ENCODE peak calls at places on chromosomes 6 and 20, in six cellular contexts. N is psoas muscle, U is IMR-90, S is transverse colon, Y is GM23338, L is breast epithelium. J is an unnamed sample.

GRCh38 chr6:7865811-7866210 is 44.8 kb downstream of the TXNDC5 start:
- DNase-seq in N (no peak), U (no peak), S (no peak), Y (no peak), L (no peak), J (no peak)

GRCh38 chr6:149440735-149441662 is 40.9 kb downstream of the SUMO4 start:
- DNase-seq in N (no peak), U (peak; percentile 50), S (no peak), Y (no peak), L (no peak), J (no peak)

GRCh38 chr6:130680118-130680517 is 147.1 kb upstream of the SMLR1 start:
- DNase-seq in N (no peak), U (peak; percentile 19), S (no peak), Y (no peak), L (no peak), J (no peak)

GRCh38 chr20:41392871-41393704 is 26.5 kb upstream of the EMILIN3 start:
- DNase-seq in N (peak; percentile 77), U (no peak), S (no peak), Y (no peak), L (no peak), J (no peak)

GRCh38 chr20:31542201-31542842 is 28.1 kb downstream of the HM13 start:
- DNase-seq in N (no peak), U (no peak), S (no peak), Y (no peak), L (no peak), J (no peak)

GRCh38 chr6:46816626-46817025 is 23.4 kb downstream of the MEP1A start:
- DNase-seq in N (no peak), U (no peak), S (no peak), Y (no peak), L (no peak), J (no peak)

GRCh38 chr20:23049201-23049932 is at the start of gene THBD:
- DNase-seq in N (peak; percentile 93), U (peak; percentile 12), S (peak; percentile 56), Y (peak; percentile 68), L (peak; percentile 77), J (peak; percentile 94)

GRCh38 chr6:167229586-167229985 is 61.5 kb upstream of the UNC93A start:
- DNase-seq in N (no peak), U (no peak), S (no peak), Y (no peak), L (no peak), J (no peak)

GRCh38 chr6:158023597-158023939 is 41.9 kb downstream of the SYNJ2 start:
- DNase-seq in N (no peak), U (no peak), S (no peak), Y (no peak), L (no peak), J (no peak)

GRCh38 chr20:9200196-9200595 is 131.3 kb downstream of the PLCB4 start:
- DNase-seq in N (no peak), U (no peak), S (no peak), Y (no peak), L (no peak), J (no peak)

GRCh38 chr20:2279245-2279779 is 16.5 kb upstream of the TGM3 start:
- DNase-seq in N (no peak), U (no peak), S (no peak), Y (no peak), L (no peak), J (no peak)

GRCh38 chr6:132218063-132218696 is 183.1 kb downstream of the MOXD1 start:
- DNase-seq in N (no peak), U (peak; percentile 68), S (no peak), Y (peak; percentile 25), L (no peak), J (no peak)

GRCh38 chr6:144500886-144501285 is 215.8 kb downstream of the UTRN start:
- DNase-seq in N (no peak), U (no peak), S (no peak), Y (no peak), L (no peak), J (no peak)

GRCh38 chr6:45045253-45045601 is 282.9 kb upstream of the RUNX2 start:
- DNase-seq in N (no peak), U (no peak), S (no peak), Y (no peak), L (no peak), J (no peak)

GRCh38 chr20:10476319-10476724 is 41.2 kb downstream of the SLX4IP start:
- DNase-seq in N (no peak), U (peak; percentile 51), S (no peak), Y (no peak), L (no peak), J (no peak)

GRCh38 chr6:106608080-106608668 is 21.1 kb downstream of the RTN4IP1 start:
- DNase-seq in N (no peak), U (peak; percentile 49), S (peak; percentile 12), Y (peak; percentile 89), L (no peak), J (no peak)

GRCh38 chr6:162907876-162908481 is 180.2 kb downstream of the PACRG start:
- DNase-seq in N (no peak), U (peak; percentile 45), S (no peak), Y (peak; percentile 66), L (no peak), J (no peak)

GRCh38 chr20:59633646-59634045 is 29.3 kb downstream of the PHACTR3 start:
- DNase-seq in N (no peak), U (no peak), S (no peak), Y (no peak), L (no peak), J (no peak)

GRCh38 chr6:128697392-128697689 is 176.9 kb upstream of the PTPRK start:
- DNase-seq in N (no peak), U (no peak), S (no peak), Y (no peak), L (no peak), J (no peak)

GRCh38 chr20:53126185-53126584 is 154.0 kb downstream of the TSHZ2 start:
- DNase-seq in N (no peak), U (no peak), S (no peak), Y (peak; percentile 44), L (no peak), J (no peak)

GRCh38 chr20:53124075-53124532 is 151.9 kb downstream of the TSHZ2 start:
- DNase-seq in N (peak; percentile 61), U (no peak), S (no peak), Y (no peak), L (no peak), J (no peak)

GRCh38 chr20:53124803-53125202 is 152.6 kb downstream of the TSHZ2 start:
- DNase-seq in N (no peak), U (no peak), S (no peak), Y (no peak), L (no peak), J (no peak)

GRCh38 chr20:53127027-53127426 is 154.9 kb downstream of the TSHZ2 start:
- DNase-seq in N (no peak), U (no peak), S (no peak), Y (no peak), L (no peak), J (no peak)

DNA sequence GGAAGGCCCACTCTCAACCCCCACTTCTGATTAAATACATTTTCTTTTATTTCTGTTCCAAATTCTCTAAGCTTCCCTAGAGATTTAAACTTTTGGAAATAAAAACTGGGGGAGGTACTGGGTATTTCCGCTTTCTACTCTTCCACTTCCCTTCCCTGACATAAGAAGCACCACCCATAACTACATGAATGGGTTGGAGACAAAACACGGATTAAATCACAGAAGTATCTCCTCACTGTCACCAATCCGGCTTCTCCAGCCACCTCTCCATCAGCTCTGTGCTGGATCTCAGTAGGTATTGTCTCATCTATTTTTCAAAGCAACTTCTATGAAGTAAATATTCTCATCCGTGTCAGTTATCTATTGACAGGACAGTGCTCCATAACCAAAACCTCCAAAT is 150.7 kb downstream of the TSHZ2 start:
- DNase-seq in N (no peak), U (no peak), S (no peak), Y (no peak), L (no peak), J (no peak)
- H3K27ac ChIP-seq in N (no peak overlapping the region), U (no peak overlapping the region), S (no peak overlapping the region), Y (no peak overlapping the region), L (peak overlapping the region; percentile 58), J (no peak overlapping the region)

DNA sequence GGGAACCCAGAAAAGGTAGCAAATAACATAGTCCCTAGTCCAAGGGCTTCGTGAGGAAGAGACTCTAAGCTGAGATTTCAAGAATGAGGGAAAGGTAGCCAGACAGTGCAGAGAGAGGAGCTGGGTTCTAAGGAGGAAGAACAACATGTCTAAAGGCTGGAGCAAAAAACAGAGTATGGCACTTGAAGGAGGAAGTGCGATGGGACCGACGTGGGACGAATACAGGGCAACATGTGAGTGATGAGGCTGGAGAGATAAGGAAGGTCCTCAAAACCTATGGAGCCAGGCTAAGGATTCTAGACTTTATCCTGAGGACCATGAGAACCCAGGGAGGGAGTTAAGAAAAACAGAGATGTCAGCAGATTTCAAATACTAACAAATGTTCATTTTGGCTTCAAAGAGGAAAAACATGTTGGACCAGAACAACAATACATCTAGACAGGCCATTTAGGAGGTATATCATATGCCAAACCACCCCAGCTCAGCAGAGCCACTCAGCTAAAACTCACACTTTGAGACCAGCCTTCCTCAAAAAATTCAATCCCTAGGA is 17.5 kb downstream of the ATXN1 start:
- DNase-seq in N (no peak), U (no peak), S (no peak), Y (no peak), L (no peak), J (no peak)
- H3K4me1 ChIP-seq in N (peaks cover 68% of the 10 kb centered on the region), U (peaks cover 27% of the 10 kb centered on the region), S (peaks cover 71% of the 10 kb centered on the region), Y (peaks cover 8% of the 10 kb centered on the region), L (no peaks in the 10 kb centered on the region), J (peaks cover 7% of the 10 kb centered on the region)

GRCh38 chr6:122792796-122793195 is 3.7 kb downstream of the SMPDL3A start:
- DNase-seq in N (no peak), U (peak; percentile 63), S (no peak), Y (no peak), L (no peak), J (no peak)
- H3K27ac ChIP-seq in N (peak overlapping the region; percentile 99), U (peak overlapping the region; percentile 78), S (peak overlapping the region; percentile 93), Y (no peak overlapping the region), L (no peak overlapping the region), J (no peak overlapping the region)

DNA sequence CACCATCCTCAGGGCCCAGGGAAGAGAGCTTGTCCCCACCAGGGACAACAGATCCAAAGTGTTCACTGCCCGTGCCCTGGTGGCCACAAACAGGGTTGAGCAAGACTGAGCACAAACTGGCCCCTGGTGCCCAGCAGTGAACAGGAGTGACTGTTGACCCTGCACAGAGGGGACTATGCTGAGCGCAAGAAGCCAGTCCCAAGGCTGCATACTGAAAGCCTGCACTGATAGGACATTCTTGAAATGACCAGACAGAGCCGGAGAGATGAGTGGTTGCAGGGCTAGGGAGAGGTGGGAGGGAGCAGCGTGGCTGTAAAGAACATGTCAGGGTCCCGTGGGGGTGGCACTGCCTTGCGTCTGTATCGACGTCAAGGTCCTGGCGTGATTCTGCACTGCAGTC is 2.9 kb upstream of the FNDC11 start:
- DNase-seq in N (no peak), U (no peak), S (no peak), Y (no peak), L (no peak), J (no peak)
- H3K4me1 ChIP-seq in N (no peaks in the 10 kb centered on the region), U (peaks cover 5% of the 10 kb centered on the region), S (peaks cover 28% of the 10 kb centered on the region), Y (peaks cover 12% of the 10 kb centered on the region), L (peaks cover 5% of the 10 kb centered on the region), J (no peaks in the 10 kb centered on the region)

GRCh38 chr6:73724389-73724788 is 28.4 kb downstream of the CD109 start:
- DNase-seq in N (no peak), U (no peak), S (no peak), Y (no peak), L (no peak), J (no peak)
- H3K27ac ChIP-seq in N (no peak overlapping the region), U (no peak overlapping the region), S (no peak overlapping the region), Y (no peak overlapping the region), L (no peak overlapping the region), J (no peak overlapping the region)

J was measured in aorta.